ENCODE peak calls at places on chromosome 14, in four cellular contexts. Z is SK-N-MC, I is hepatocyte, N is PC-3. T is an unnamed sample.

GRCh38 chr14:94646481-94646880 is 34.3 kb downstream of the SERPINA3 start:
- DNase-seq in Z (no peak), I (no peak), N (no peak), T (peak; percentile 78)

GRCh38 chr14:89017417-89017816 is 193.0 kb downstream of the TTC8 start:
- DNase-seq in Z (no peak), I (no peak), N (no peak), T (no peak)

GRCh38 chr14:106185837-106186233 is 659.5 kb downstream of the TMEM121 start:
- DNase-seq in Z (no peak), I (no peak), N (no peak), T (no peak)

GRCh38 chr14:61479746-61480502 is 158.5 kb downstream of the PRKCH start:
- DNase-seq in Z (no peak), I (no peak), N (peak; percentile 84), T (peak; percentile 77)

GRCh38 chr14:72513994-72514659 is 379.8 kb downstream of the DPF3 start:
- DNase-seq in Z (no peak), I (peak; percentile 57), N (peak; percentile 70), T (peak; percentile 52)

GRCh38 chr14:31320216-31320615 is 100.1 kb downstream of the HEATR5A start:
- DNase-seq in Z (no peak), I (no peak), N (no peak), T (no peak)

GRCh38 chr14:97946291-97946690 is 1149.1 kb downstream of the VRK1 start:
- DNase-seq in Z (no peak), I (no peak), N (no peak), T (no peak)

GRCh38 chr14:72801381-72801812 is 92.5 kb downstream of the DPF3 start:
- DNase-seq in Z (no peak), I (peak; percentile 55), N (peak; percentile 99), T (peak; percentile 99)

GRCh38 chr14:99216191-99216590 is 55.8 kb downstream of the BCL11B start:
- DNase-seq in Z (no peak), I (no peak), N (no peak), T (no peak)

DNA sequence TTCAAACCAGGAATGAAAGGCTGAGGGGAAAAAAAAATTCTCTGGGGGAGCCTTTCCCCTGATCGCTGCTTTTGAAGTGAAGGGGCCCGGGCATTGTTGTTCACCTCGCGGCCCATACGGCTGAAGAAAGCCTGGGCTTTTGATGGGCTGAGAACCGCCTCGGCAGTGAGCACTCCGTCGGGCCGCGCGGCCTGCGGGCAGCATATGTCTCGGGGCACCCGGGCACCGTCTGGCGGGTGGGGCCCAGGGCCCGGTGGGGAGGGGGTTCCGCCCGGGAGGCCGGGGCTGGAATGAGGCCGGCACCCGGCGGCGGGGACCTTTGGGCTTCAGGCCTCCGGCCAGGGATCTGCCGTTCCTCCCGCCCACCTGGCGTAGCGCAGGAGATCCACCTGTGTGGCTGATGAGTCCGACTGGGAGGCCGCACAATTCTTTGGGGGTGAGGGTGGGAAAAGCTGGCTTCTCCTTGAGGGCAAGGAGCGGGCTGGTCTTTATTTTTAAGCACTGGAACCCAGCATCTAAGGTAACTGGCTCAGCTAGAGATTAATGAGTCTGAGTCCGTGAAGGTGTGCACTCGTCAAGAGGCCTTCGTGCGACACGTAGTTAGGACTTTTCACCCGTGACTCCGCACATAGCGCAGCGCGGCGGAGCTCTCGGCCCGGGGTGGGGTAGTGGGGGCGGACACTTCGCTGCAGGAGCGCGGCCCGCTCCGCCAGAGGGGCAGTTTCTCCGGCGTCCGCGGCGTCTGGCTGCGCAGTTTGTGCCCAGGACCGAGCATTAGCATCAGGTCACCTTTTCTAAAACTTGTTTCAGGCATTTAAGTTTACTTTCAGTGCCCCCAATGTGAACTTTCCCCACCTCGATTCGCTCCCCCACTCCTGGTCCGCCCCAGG is 10.6 kb downstream of the FOXA1 start:
- DNase-seq in Z (no peak), I (peak; percentile 67), N (peak; percentile 71), T (no peak)
- TF ChIP-seq EZH2 in Z (no peak), I (peak; percentile 94), N (no peak), T (peak; percentile 74)

GRCh38 chr14:74257078-74257987 is 18.1 kb downstream of the VSX2 start:
- DNase-seq in Z (no peak), I (peak; percentile 64), N (peak; percentile 61), T (peak; percentile 18)
- TF ChIP-seq EZH2 in Z (no peak), I (no peak), N (no peak), T (no peak)

GRCh38 chr14:104117341-104118005 is 20.9 kb upstream of the KIF26A start:
- DNase-seq in Z (no peak), I (no peak), N (no peak), T (no peak)
- TF ChIP-seq EZH2 in Z (peak; percentile 86), I (no peak), N (no peak), T (peak; percentile 56)

GRCh38 chr14:92322516-92322915 is 449 bp upstream of the SLC24A4 start:
- DNase-seq in Z (no peak), I (no peak), N (no peak), T (no peak)
- TF ChIP-seq EZH2 in Z (no peak), I (no peak), N (no peak), T (no peak)

GRCh38 chr14:104137297-104138097 is 890 bp upstream of the KIF26A start:
- DNase-seq in Z (no peak), I (peak; percentile 85), N (peak; percentile 56), T (peak; percentile 19)
- TF ChIP-seq EZH2 in Z (no peak), I (no peak), N (no peak), T (no peak)

GRCh38 chr14:100567877-100568163 is 19.4 kb downstream of the BEGAIN start:
- DNase-seq in Z (no peak), I (no peak), N (no peak), T (no peak)
- TF ChIP-seq EZH2 in Z (no peak), I (no peak), N (no peak), T (no peak)

T was measured in fibroblast of lung.